ENCODE peak calls at places on chromosomes 13 and 19, in nine cellular contexts. Y is pancreas, G is AG04450, P is tibial nerve, U is IMR-90, O is WERI-Rb-1, W is coronary artery, K is GM12865, L is cardiac muscle cell. Z is an unnamed sample.
A peak's percentile ranks its signal among the peaks of the same experiment; 100 is the strongest.

GRCh38 chr13:111561091-111561778 is 240.8 kb downstream of the TEX29 start:
- DNase-seq in Y (no peak), G (no peak), P (no peak), U (no peak), O (no peak), W (no peak), K (no peak), L (no peak), Z (no peak)

GRCh38 chr13:49373699-49374098 is 70.2 kb downstream of the CAB39L start:
- DNase-seq in Y (no peak), G (no peak), P (no peak), U (peak; percentile 42), O (no peak), W (no peak), K (no peak), L (peak; percentile 84), Z (no peak)

GRCh38 chr13:113112893-113113845 is 7.6 kb downstream of the F7 start:
- DNase-seq in Y (no peak), G (no peak), P (no peak), U (no peak), O (peak; percentile 5), W (no peak), K (no peak), L (no peak), Z (no peak)

GRCh38 chr13:113123226-113124150 is 889 bp downstream of the F10 start:
- DNase-seq in Y (no peak), G (no peak), P (no peak), U (no peak), O (peak; percentile 73), W (peak; percentile 58), K (no peak), L (no peak), Z (no peak)

GRCh38 chr19:50962245-50962644 is 7.1 kb downstream of the KLK6 start:
- DNase-seq in Y (no peak), G (no peak), P (no peak), U (no peak), O (no peak), W (no peak), K (no peak), L (no peak), Z (no peak)

GRCh38 chr13:104296301-104296700 is 1230.1 kb upstream of the SLC10A2 start:
- DNase-seq in Y (no peak), G (no peak), P (no peak), U (no peak), O (no peak), W (no peak), K (no peak), L (peak; percentile 17), Z (no peak)

GRCh38 chr13:68748038-68748437 is 1359.6 kb upstream of the ATXN8OS start:
- DNase-seq in Y (no peak), G (no peak), P (no peak), U (no peak), O (no peak), W (no peak), K (no peak), L (no peak), Z (no peak)

GRCh38 chr13:68048802-68049359 is 818.7 kb upstream of the PCDH9 start:
- DNase-seq in Y (no peak), G (no peak), P (no peak), U (no peak), O (no peak), W (no peak), K (no peak), L (no peak), Z (no peak)

GRCh38 chr13:89239361-89240127 is 1568.4 kb downstream of the SLITRK5 start:
- DNase-seq in Y (no peak), G (no peak), P (no peak), U (no peak), O (no peak), W (no peak), K (no peak), L (no peak), Z (no peak)

GRCh38 chr19:55173717-55174409 is 6.2 kb downstream of the SYT5 start:
- DNase-seq in Y (peak; percentile 38), G (no peak), P (no peak), U (peak; percentile 43), O (peak; percentile 95), W (no peak), K (no peak), L (peak; percentile 50), Z (peak; percentile 47)

GRCh38 chr13:112451512-112452379 is 75.6 kb downstream of the SPACA7 start:
- DNase-seq in Y (no peak), G (no peak), P (no peak), U (no peak), O (no peak), W (peak; percentile 69), K (no peak), L (no peak), Z (no peak)

GRCh38 chr13:49026851-49027250 is 51.1 kb downstream of the FNDC3A start:
- DNase-seq in Y (no peak), G (no peak), P (no peak), U (peak; percentile 48), O (no peak), W (no peak), K (no peak), L (no peak), Z (no peak)

GRCh38 chr13:51499841-51500240 is 47.0 kb upstream of the INTS6 start:
- DNase-seq in Y (no peak), G (no peak), P (no peak), U (no peak), O (no peak), W (no peak), K (no peak), L (no peak), Z (no peak)
- H3K4me3 ChIP-seq in Y (no peak overlapping the region), G (no peak overlapping the region), P (no peak overlapping the region), U (no peak overlapping the region), O (no peak overlapping the region), W (no peak overlapping the region), K (no peak overlapping the region), L (no peak overlapping the region), Z (no peak overlapping the region)

GRCh38 chr19:18070181-18070580 is 16.6 kb downstream of the IL12RB1 start:
- DNase-seq in Y (no peak), G (no peak), P (no peak), U (no peak), O (no peak), W (no peak), K (no peak), L (no peak), Z (no peak)

GRCh38 chr19:18073197-18073596 is 13.5 kb downstream of the IL12RB1 start:
- DNase-seq in Y (no peak), G (no peak), P (no peak), U (no peak), O (no peak), W (no peak), K (no peak), L (no peak), Z (no peak)

GRCh38 chr19:18074192-18074591 is 12.5 kb downstream of the IL12RB1 start:
- DNase-seq in Y (no peak), G (no peak), P (no peak), U (no peak), O (peak; percentile 72), W (no peak), K (no peak), L (no peak), Z (no peak)

GRCh38 chr19:18069383-18069782 is 17.4 kb downstream of the IL12RB1 start:
- DNase-seq in Y (no peak), G (no peak), P (no peak), U (no peak), O (no peak), W (no peak), K (no peak), L (no peak), Z (no peak)

GRCh38 chr19:18072335-18072734 is 14.4 kb downstream of the IL12RB1 start:
- DNase-seq in Y (no peak), G (no peak), P (no peak), U (no peak), O (no peak), W (no peak), K (no peak), L (no peak), Z (no peak)
- TF ChIP-seq CTCF in Y (no peak), G (no peak), P (no peak), U (no peak), O (no peak), W (no peak), K (no peak), L (no peak), Z (no peak)

GRCh38 chr19:48713864-48714755 is 5.4 kb downstream of the MAMSTR start:
- DNase-seq in Y (peak; percentile 99), G (peak; percentile 99), P (peak; percentile 97), U (peak; percentile 98), O (peak; percentile 99), W (peak; percentile 99), K (peak; percentile 99), L (peak; percentile 100), Z (peak; percentile 98)

GRCh38 chr19:48717059-48717395 is 2.5 kb downstream of the MAMSTR start:
- DNase-seq in Y (no peak), G (no peak), P (no peak), U (peak; percentile 52), O (no peak), W (no peak), K (no peak), L (no peak), Z (no peak)

GRCh38 chr19:48714759-48715261 is 4.7 kb downstream of the MAMSTR start:
- DNase-seq in Y (no peak), G (no peak), P (no peak), U (no peak), O (no peak), W (no peak), K (no peak), L (no peak), Z (no peak)

GRCh38 chr19:48715276-48715675 is 4.2 kb downstream of the MAMSTR start:
- DNase-seq in Y (peak; percentile 44), G (no peak), P (no peak), U (no peak), O (no peak), W (peak; percentile 79), K (no peak), L (no peak), Z (no peak)

DNA sequence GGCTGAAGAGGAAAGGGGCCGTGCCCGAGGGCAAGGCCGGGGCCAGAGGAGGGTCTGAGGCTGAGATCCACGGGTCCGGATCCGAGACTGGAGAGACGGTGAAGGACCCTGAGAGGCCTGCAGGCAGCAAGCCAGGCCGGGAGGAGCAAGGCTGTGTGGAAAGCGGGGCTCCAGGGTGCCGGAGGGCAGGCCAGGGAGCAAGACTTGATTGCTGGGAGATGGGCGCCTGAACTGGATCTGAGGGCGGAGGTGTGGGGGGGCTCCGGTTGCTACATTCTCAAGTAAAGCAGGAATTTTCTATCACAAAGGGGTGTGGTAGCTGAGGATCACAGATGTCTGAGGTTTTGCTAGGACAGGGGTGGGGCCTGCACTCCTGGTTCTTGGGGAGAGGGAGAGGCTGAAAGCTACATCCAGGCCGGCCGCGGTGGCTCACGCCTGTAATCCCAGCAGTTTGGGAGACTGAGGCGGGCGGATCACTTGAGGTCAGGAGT is 3.8 kb downstream of the MAMSTR start:
- DNase-seq in Y (peak; percentile 32), G (no peak), P (no peak), U (no peak), O (no peak), W (no peak), K (no peak), L (no peak), Z (peak; percentile 14)
- H3K4me3 ChIP-seq in Y (no peak overlapping the region), G (no peak overlapping the region), P (no peak overlapping the region), U (no peak overlapping the region), O (no peak overlapping the region), W (peak overlapping the region; percentile 78), K (no peak overlapping the region), L (no peak overlapping the region), Z (peak overlapping the region; percentile 48)

DNA sequence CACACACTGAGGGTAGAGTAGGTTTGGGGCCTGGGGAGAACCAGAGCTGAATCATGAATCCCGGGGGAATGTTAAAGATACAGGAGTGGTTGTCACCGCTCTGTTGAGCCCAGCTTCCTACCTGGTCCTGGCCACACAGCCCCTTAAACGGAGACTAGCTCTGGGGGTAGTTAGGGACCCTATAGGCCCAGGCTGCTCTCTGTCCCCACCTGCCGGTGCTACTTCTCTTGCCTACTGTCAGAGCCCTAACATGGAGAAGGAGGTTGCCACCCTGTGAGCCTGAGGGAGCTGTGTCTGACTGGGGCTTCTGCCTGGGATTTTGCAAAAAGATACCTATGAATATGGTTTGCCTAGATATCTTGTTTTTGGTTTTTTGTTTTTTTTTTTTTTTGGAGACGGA is 36.6 kb upstream of the ZNF429 start:
- DNase-seq in Y (no peak), G (no peak), P (no peak), U (no peak), O (no peak), W (no peak), K (no peak), L (peak; percentile 15), Z (no peak)
- TF ChIP-seq CTCF in Y (no peak), G (no peak), P (no peak), U (no peak), O (no peak), W (no peak), K (no peak), L (no peak), Z (no peak)

Z was measured in BJ.